ENCODE peak calls at places on chromosomes 5 and 9, in four cellular contexts. L is psoas muscle, X is cardiac muscle cell, I is BJ. U is an unnamed sample.

GRCh38 chr5:85205430-85205829 is 820.8 kb upstream of the EDIL3 start:
- DNase-seq in L (no peak), I (no peak), X (no peak), U (no peak)

GRCh38 chr5:139822553-139823425 is 27.2 kb downstream of the PSD2 start:
- DNase-seq in X (no peak), I (no peak), L (no peak), U (no peak)

GRCh38 chr9:110180713-110181434 is 27.1 kb downstream of the C9orf152 start:
- DNase-seq in X (peak; percentile 72), L (peak; percentile 47), I (peak; percentile 33), U (peak; percentile 32)

GRCh38 chr5:119411935-119412623 is 40.2 kb upstream of the HSD17B4 start:
- DNase-seq in L (peak; percentile 18), X (peak; percentile 85), I (no peak), U (peak; percentile 66)

GRCh38 chr9:6105738-6106137 is 90.3 kb upstream of the RANBP6 start:
- DNase-seq in L (no peak), X (no peak), I (no peak), U (no peak)

GRCh38 chr9:129469188-129469987 is 151.5 kb downstream of the C9orf50 start:
- DNase-seq in I (no peak), X (no peak), L (no peak), U (no peak)

GRCh38 chr5:12272389-12272788 is 368.1 kb upstream of the CTNND2 start:
- DNase-seq in L (no peak), I (no peak), X (no peak), U (no peak)

GRCh38 chr9:91155181-91155580 is 206.5 kb downstream of the AUH start:
- DNase-seq in X (no peak), I (no peak), L (no peak), U (no peak)

GRCh38 chr9:12684923-12685468 is 8.2 kb upstream of the TYRP1 start:
- DNase-seq in L (no peak), I (no peak), X (peak; percentile 42), U (no peak)

GRCh38 chr9:28758346-28758745 is 1185.1 kb upstream of the C9orf72 start:
- DNase-seq in X (peak; percentile 13), I (no peak), L (no peak), U (no peak)

GRCh38 chr9:16058131-16058549 is 505.3 kb downstream of the CCDC171 start:
- DNase-seq in X (peak; percentile 37), L (no peak), I (no peak), U (no peak)

GRCh38 chr5:151243127-151243526 is 9.9 kb upstream of the GM2A start:
- DNase-seq in L (no peak), X (no peak), I (no peak), U (no peak)

GRCh38 chr9:2234371-2234893 is 219.3 kb downstream of the SMARCA2 start:
- DNase-seq in X (peak; percentile 67), L (no peak), I (no peak), U (no peak)

GRCh38 chr5:86861514-86861913 is 243.8 kb downstream of the COX7C start:
- DNase-seq in I (no peak), X (no peak), L (no peak), U (no peak)

GRCh38 chr5:97923496-97923895 is 740.4 kb upstream of the RIOK2 start:
- DNase-seq in L (no peak), I (no peak), X (no peak), U (no peak)

GRCh38 chr9:118170032-118170955 is 466.1 kb downstream of the TLR4 start:
- DNase-seq in L (peak; percentile 23), X (peak; percentile 31), I (no peak), U (no peak)

GRCh38 chr9:107249131-107249533 is 33.9 kb upstream of the RAD23B start:
- DNase-seq in L (no peak), I (no peak), X (no peak), U (no peak)

GRCh38 chr5:86613459-86613858 is 4.3 kb upstream of the COX7C start:
- DNase-seq in L (no peak), I (no peak), X (no peak), U (no peak)

GRCh38 chr9:77647659-77648457 is at the start of gene GNA14:
- DNase-seq in L (peak; percentile 27), X (peak; percentile 23), I (no peak), U (peak; percentile 46)

GRCh38 chr5:74631088-74631960 is 9.2 kb downstream of the ENC1 start:
- DNase-seq in L (no peak), X (peak; percentile 90), I (no peak), U (no peak)

GRCh38 chr5:169944922-169945675 is 35.2 kb downstream of the INSYN2B start:
- DNase-seq in L (no peak), I (no peak), X (no peak), U (no peak)

GRCh38 chr5:122408592-122409219 is 96.7 kb downstream of the SNCAIP start:
- DNase-seq in X (no peak), L (no peak), I (no peak), U (no peak)

GRCh38 chr5:57816108-57816507 is 333.5 kb upstream of the ACTBL2 start:
- DNase-seq in X (peak; percentile 92), I (peak; percentile 92), L (no peak), U (no peak)

GRCh38 chr9:114836769-114837168 is 30.9 kb upstream of the TNFSF15 start:
- DNase-seq in X (no peak), L (no peak), I (no peak), U (no peak)

GRCh38 chr5:95901676-95902646 is 59.7 kb downstream of the ELL2 start:
- DNase-seq in L (no peak), I (peak; percentile 10), X (peak; percentile 53), U (no peak)

GRCh38 chr9:38047301-38048251 is 21.5 kb downstream of the SHB start:
- DNase-seq in I (no peak), L (peak; percentile 51), X (peak; percentile 86), U (peak; percentile 93)

GRCh38 chr5:96141749-96142148 is 180.1 kb upstream of the ELL2 start:
- DNase-seq in I (no peak), L (no peak), X (peak; percentile 74), U (no peak)

GRCh38 chr9:71691036-71691435 is 77.3 kb downstream of the CEMIP2 start:
- DNase-seq in L (no peak), I (no peak), X (no peak), U (no peak)

GRCh38 chr5:73214921-73215490 is 42.0 kb downstream of the TMEM174 start:
- DNase-seq in I (no peak), L (no peak), X (no peak), U (no peak)

GRCh38 chr5:95846554-95847260 is 24.2 kb upstream of the GLRX start:
- DNase-seq in L (peak; percentile 64), I (no peak), X (peak; percentile 87), U (peak; percentile 55)

GRCh38 chr5:50595199-50595598 is 71.2 kb upstream of the PARP8 start:
- DNase-seq in L (no peak), X (peak; percentile 0), I (peak; percentile 76), U (no peak)

GRCh38 chr5:58491216-58491892 is at the start of gene GAPT:
- DNase-seq in X (no peak), I (no peak), L (no peak), U (no peak)

GRCh38 chr5:36651775-36652685 is 45.6 kb downstream of the SLC1A3 start:
- DNase-seq in L (no peak), I (no peak), X (no peak), U (no peak)

DNA sequence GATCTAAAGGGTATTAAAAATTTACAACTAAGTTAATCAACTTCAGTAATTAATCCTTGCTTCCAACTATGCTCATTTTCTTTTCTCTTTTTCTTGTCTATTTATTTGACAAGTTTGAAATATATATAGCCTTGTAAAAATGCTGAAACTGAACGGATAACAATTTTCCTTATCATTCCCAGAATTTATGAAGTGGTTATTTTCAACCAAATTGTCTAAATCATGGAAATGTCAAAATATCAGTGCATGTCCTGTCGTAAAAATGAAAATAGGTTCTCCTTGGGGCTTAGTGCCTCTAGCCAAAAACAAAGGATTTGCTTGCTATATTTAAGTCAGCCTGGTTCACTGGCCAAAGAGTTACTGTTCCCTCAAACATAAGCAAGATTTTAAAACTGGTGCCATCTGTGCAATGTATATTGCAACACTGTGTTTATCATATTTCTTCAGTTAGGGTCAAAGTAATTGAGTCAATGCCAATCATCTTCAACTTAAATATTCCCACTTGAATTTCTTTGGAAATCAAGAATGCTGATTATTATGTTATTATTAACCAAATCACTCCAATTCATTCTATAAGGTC is 798.3 kb downstream of the MAT2B start:
- DNase-seq in I (no peak), X (no peak), L (no peak), U (no peak)
- H3K4me3 ChIP-seq in I (no peak overlapping the region), X (no peak overlapping the region), L (no peak overlapping the region), U (no peak overlapping the region)

DNA sequence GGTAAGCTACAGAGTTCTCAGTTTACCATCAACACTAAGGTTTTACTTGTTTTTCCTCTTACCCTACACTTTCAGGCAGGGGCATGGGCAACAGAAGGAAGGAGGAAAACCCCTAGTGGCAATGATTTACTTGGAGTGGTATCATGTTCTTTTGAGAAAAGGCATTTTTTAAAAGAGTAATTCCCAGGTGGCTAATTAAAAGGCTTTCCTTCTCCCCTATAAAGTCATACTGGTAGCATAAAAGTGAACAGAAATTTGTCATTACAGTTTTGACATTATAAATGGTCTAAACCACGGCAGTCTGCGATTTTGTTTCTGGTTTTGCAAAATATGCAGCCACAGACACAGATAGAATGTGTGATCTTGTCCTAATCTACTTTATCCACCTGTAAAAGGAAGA is 30.9 kb upstream of the OR2K2 start:
- DNase-seq in L (no peak), X (no peak), I (no peak), U (no peak)
- H3K4me3 ChIP-seq in L (no peak overlapping the region), X (no peak overlapping the region), I (no peak overlapping the region), U (no peak overlapping the region)

GRCh38 chr5:179166171-179166885 is 106.2 kb downstream of the ZNF354C start:
- DNase-seq in I (no peak), X (no peak), L (no peak), U (peak; percentile 42)
- H3K4me3 ChIP-seq in I (no peak overlapping the region), X (no peak overlapping the region), L (no peak overlapping the region), U (no peak overlapping the region)

DNA sequence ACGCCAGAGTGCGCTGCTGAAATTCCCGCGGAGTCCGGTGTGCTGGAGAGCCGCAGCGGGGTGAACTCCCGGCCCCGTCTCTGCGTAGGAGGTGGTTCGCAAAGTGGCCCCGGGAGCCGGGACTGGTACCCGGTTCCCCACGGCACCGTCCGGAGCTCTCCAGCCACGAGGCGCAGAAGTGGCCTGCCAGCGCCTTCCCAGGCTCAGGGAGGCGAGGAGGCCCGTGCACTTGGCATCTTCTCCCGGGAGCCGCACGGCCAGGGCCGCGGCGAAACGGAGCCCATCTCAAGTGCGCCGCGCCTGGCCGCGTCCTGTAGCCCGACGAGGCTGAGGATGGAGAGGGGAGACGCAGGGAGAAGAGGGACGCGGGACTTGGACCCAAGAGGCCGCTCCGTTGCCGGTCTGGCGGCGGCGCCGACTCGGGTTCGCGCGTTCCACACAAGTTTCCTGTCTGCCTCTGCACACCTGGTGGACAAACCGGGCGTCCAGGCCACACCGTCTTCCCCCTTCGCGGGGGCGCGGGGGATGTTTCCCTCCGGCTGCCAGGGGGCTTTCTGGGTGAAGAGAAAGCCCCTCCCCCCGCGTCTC is 1.0 kb upstream of the IRX1 start:
- DNase-seq in I (no peak), L (no peak), X (no peak), U (no peak)
- H3K4me3 ChIP-seq in I (peak overlapping the region; percentile 12), L (peak overlapping the region; percentile 38), X (peak overlapping the region; percentile 65), U (no peak overlapping the region)

U was measured in right lobe of liver.